ENCODE peak calls at places on chromosomes 3 and 15, in four cellular contexts. X is GM23248, Y is fibroblast of lung, F is A673. Z is an unnamed sample.

GRCh38 chr3:63349583-63350177 is 71.6 kb downstream of the SYNPR start:
- DNase-seq in X (peak), Y (peak), F (peak), Z (peak)

GRCh38 chr3:165254812-165255211 is 58.6 kb upstream of the SLITRK3 start:
- DNase-seq in X (peak), Y (peak), F (peak), Z (peak)

GRCh38 chr3:62119139-62119538 is 254.2 kb downstream of the FEZF2 start:
- DNase-seq in X (no peak), Y (no peak), F (no peak), Z (no peak)

GRCh38 chr15:92541197-92542190 is 114.1 kb downstream of the FAM174B start:
- DNase-seq in X (peak), Y (peak), F (no peak), Z (no peak)

GRCh38 chr3:119664370-119664769 is 4.0 kb upstream of the POPDC2 start:
- DNase-seq in X (peak), Y (no peak), F (no peak), Z (peak)

GRCh38 chr3:141499304-141499703 is 12.5 kb downstream of the RASA2 start:
- DNase-seq in X (no peak), Y (no peak), F (no peak), Z (no peak)

GRCh38 chr3:131716007-131716406 is 213.2 kb upstream of the MRPL3 start:
- DNase-seq in X (peak), Y (no peak), F (peak), Z (no peak)

GRCh38 chr3:81436182-81436581 is 325.3 kb downstream of the GBE1 start:
- DNase-seq in X (no peak), Y (no peak), F (no peak), Z (no peak)

GRCh38 chr3:53155763-53156162 is 5.2 kb upstream of the PRKCD start:
- DNase-seq in X (no peak), Y (no peak), F (no peak), Z (peak)

GRCh38 chr3:18201315-18201714 is 223.8 kb downstream of the SATB1 start:
- DNase-seq in X (no peak), Y (no peak), F (no peak), Z (no peak)

GRCh38 chr15:78418239-78418638 is 19.8 kb upstream of the IREB2 start:
- DNase-seq in X (no peak), Y (peak), F (no peak), Z (peak)

GRCh38 chr15:74406992-74407705 is 26.6 kb downstream of the SEMA7A start:
- DNase-seq in X (peak), Y (peak), F (peak), Z (peak)

GRCh38 chr3:118811333-118811732 is 223.3 kb downstream of the IGSF11 start:
- DNase-seq in X (no peak), Y (no peak), F (no peak), Z (no peak)

GRCh38 chr15:94576889-94577533 is 345.6 kb downstream of the MCTP2 start:
- DNase-seq in X (peak), Y (no peak), F (peak), Z (peak)

GRCh38 chr3:197555281-197556261 is at the start of gene BDH1:
- DNase-seq in X (peak), Y (no peak), F (peak), Z (peak)

GRCh38 chr3:123635220-123635619 is 50.4 kb upstream of the HACD2 start:
- DNase-seq in X (no peak), Y (no peak), F (no peak), Z (no peak)

GRCh38 chr15:97955040-97955439 is 5.5 kb upstream of the ARRDC4 start:
- DNase-seq in X (no peak), Y (no peak), F (no peak), Z (no peak)

GRCh38 chr3:7684193-7684592 is 817.4 kb upstream of the LMCD1 start:
- DNase-seq in X (no peak), Y (no peak), F (no peak), Z (no peak)

GRCh38 chr3:16512435-16513140 is 911 bp downstream of the RFTN1 start:
- DNase-seq in X (peak), Y (peak), F (no peak), Z (no peak)

GRCh38 chr3:71512000-71512399 is 71.5 kb downstream of the FOXP1 start:
- DNase-seq in X (no peak), Y (no peak), F (no peak), Z (peak)

GRCh38 chr3:40312661-40313226 is 3.2 kb downstream of the EIF1B start:
- DNase-seq in X (peak), Y (peak), F (no peak), Z (no peak)

GRCh38 chr15:26702381-26702780 is 70.5 kb downstream of the GABRB3 start:
- DNase-seq in X (no peak), Y (no peak), F (no peak), Z (no peak)

GRCh38 chr3:136818191-136818850 is 605 bp upstream of the SLC35G2 start:
- DNase-seq in X (peak), Y (peak), F (peak), Z (peak)

GRCh38 chr3:195109098-195109657 is 161.8 kb downstream of the XXYLT1 start:
- DNase-seq in X (no peak), Y (no peak), F (no peak), Z (no peak)

GRCh38 chr3:141796436-141797166 is 33.4 kb downstream of the GRK7 start:
- DNase-seq in X (peak), Y (peak), F (no peak), Z (no peak)

GRCh38 chr3:50275160-50275995 is 3.5 kb upstream of the LSMEM2 start:
- DNase-seq in X (no peak), Y (no peak), F (no peak), Z (no peak)
- TF ChIP-seq EZH2 in X (no peak), Y (peak), F (no peak), Z (no peak)

GRCh38 chr3:158355623-158356588 is 215.1 kb upstream of the MLF1 start:
- DNase-seq in X (no peak), Y (no peak), F (no peak), Z (no peak)
- TF ChIP-seq EZH2 in X (no peak), Y (no peak), F (no peak), Z (no peak)

DNA sequence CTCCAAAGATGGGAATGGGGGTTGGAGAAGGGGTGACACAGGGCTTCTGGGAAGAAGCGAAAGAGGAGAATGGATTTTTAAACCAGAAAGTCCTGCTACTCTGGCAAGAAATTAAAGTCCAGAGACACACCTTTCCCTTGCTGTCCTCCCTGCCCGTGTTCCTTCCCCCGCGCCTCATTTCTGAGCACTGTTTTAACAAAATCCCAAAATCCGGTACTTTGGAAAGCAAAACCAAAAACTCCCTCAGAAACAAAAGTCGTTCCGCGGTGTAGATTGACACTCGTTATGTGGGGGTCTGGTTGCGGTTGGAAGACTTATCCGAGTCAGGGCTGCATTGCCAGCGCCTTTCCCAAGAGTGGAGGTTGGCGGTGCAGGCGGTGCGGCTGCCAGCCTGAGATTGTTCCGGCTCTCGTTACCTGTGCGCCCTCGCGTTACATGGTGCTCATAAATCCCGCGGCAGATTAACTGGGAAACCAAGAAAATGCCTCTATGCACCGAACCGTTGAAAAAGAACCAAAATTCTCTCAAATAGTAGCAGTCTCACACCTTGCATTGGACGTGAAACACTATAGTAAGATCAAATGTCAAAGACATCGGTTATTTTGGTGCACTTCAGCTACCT is 217.8 kb downstream of the MEIS2 start:
- DNase-seq in X (peak), Y (peak), F (no peak), Z (peak)
- TF ChIP-seq EZH2 in X (no peak), Y (peak), F (peak), Z (no peak)

GRCh38 chr3:133941390-133941789 is 45.7 kb upstream of the RAB6B start:
- DNase-seq in X (no peak), Y (peak), F (no peak), Z (no peak)

GRCh38 chr3:133938770-133939495 is 43.3 kb upstream of the RAB6B start:
- DNase-seq in X (peak), Y (peak), F (no peak), Z (peak)

GRCh38 chr3:133937756-133938601 is 42.3 kb upstream of the RAB6B start:
- DNase-seq in X (peak), Y (peak), F (no peak), Z (no peak)

GRCh38 chr3:133940536-133940935 is 44.9 kb upstream of the RAB6B start:
- DNase-seq in X (no peak), Y (no peak), F (no peak), Z (no peak)

DNA sequence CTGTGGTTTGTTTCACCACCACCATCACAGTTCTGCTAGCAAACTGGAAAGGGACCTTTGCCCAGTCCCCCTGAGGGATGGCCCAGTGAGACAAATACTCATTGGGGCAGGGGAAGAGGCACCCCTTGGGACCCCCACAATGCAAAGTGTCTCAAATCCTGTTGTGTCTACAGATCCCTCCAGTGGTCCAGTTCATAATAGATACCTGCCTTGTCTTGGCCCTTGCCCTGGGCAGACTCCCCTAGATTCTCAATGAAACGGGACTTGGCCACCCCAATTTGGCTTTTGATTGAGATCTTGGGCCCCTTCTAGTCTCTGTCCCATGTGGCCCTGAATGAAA is 43.8 kb upstream of the RAB6B start:
- DNase-seq in X (no peak), Y (no peak), F (no peak), Z (no peak)
- TF ChIP-seq EZH2 in X (no peak), Y (no peak), F (no peak), Z (no peak)

DNA sequence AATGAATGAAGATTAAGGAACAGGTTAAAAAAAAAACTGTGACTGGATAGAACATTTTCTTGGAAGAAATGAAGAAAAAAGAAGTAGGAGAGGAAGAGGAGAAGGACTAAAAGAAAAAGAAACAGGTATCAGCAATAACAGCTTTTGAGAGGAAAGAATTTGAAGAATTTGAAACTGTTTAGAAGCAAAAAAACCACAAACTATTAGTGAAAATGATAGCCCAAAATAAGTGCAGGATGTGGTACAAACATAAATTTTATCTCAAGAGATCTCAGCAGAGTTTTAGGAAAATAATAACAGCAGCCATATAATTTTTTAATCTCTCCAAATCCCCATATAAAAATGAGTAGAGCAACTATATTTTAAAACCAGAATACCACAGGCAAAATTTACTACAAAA is 8.8 kb upstream of the A4GNT start:
- DNase-seq in X (no peak), Y (no peak), F (no peak), Z (no peak)
- TF ChIP-seq EZH2 in X (no peak), Y (no peak), F (no peak), Z (no peak)

GRCh38 chr3:42841332-42841731 is 32.1 kb downstream of the ACKR2 start:
- DNase-seq in X (no peak), Y (no peak), F (no peak), Z (no peak)
- TF ChIP-seq EZH2 in X (no peak), Y (no peak), F (no peak), Z (no peak)

DNA sequence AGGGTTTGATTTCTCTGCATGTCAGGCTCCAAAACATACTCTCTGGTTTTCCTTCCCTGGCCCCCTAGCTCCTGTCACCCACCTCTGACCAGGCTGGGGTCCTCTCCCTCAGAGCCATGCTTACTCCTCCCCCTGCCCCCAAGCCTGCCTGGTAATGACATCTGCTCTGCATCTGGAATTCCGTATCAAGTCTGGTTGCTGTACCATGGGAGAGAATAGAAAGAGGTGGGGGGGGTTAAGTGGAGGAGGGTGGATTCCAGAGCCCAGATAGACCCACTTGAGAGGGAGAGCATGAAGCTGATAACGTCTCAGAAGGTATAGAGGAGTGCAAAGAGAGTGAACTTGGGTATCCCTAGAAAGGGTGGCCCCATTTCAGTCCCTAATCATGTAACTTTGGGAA is 4.2 kb downstream of the IGDCC4 start:
- DNase-seq in X (no peak), Y (no peak), F (no peak), Z (no peak)
- TF ChIP-seq EZH2 in X (no peak), Y (no peak), F (no peak), Z (no peak)

GRCh38 chr15:45114751-45115085 is 592 bp downstream of the DUOXA2 start:
- DNase-seq in X (no peak), Y (no peak), F (no peak), Z (no peak)
- TF ChIP-seq EZH2 in X (no peak), Y (no peak), F (no peak), Z (no peak)

GRCh38 chr15:40282870-40283614 is at the start of gene ANKRD63:
- DNase-seq in X (peak), Y (no peak), F (peak), Z (peak)
- TF ChIP-seq EZH2 in X (peak), Y (peak), F (no peak), Z (no peak)

DNA sequence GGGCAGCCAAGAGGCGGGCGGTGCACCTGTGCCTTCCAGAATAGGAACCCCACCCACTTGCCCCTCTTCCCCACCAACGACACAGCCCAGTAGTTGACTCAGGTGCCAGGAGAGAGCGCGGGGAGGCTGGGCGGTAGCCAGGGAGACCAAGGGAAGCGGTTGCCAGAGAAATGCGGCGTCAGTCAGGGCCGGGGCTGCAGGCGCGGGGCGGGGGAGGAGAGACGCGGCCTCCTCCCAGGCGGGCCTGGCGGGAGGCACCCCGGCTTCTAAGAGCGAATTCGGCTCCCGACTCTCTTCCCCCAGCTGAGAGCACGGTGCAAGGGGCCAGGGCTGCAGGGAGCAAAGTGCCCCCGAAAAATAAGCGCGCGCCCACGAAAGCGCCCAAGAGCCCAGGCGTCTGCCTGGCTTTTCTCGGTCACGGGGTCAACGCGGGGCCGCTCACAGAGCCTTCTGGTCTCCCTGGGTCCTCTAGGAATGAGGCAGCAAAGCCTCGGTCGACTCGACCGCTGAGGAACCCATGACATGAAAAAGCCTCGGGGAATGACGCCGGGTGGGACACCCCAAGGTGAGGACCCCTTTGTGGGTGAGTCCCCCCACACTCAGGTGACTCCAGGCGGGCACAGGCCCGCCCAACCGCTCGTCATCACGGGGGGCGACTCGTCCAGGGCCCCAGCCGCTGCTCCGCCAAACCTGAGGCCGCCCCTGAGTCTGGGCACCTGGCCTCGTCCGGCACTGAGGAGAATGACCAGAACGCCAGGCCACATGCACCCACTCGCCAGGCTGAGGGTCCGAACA is 716 bp downstream of the CPEB1 start:
- DNase-seq in X (peak), Y (no peak), F (no peak), Z (no peak)
- TF ChIP-seq EZH2 in X (no peak), Y (no peak), F (peak), Z (no peak)